ENCODE peak calls at places on chromosome X, in eight cellular contexts. G is astrocyte, A is PC-3, U is neural progenitor cell, Y is cardiac muscle cell, X is ascending aorta, B is A549, D is prostate gland. Z is an unnamed sample. For H3K4me1, the result is how much of the 10 kb centered on the place peaks cover.

GRCh38 chrX:113470166-113470565 is 629.5 kb upstream of the AMOT start:
- DNase-seq in G (no peak), A (no peak), U (no peak), Y (no peak), X (no peak), B (no peak), D (no peak), Z (no peak)

GRCh38 chrX:40952855-40953254 is 132.4 kb upstream of the USP9X start:
- DNase-seq in G (no peak), A (peak), U (no peak), Y (peak), X (no peak), B (no peak), D (no peak), Z (no peak)

GRCh38 chrX:150767475-150768131 is 74.4 kb downstream of the MTMR1 start:
- DNase-seq in G (peak), A (peak), U (no peak), Y (peak), X (no peak), B (no peak), D (no peak), Z (peak)

GRCh38 chrX:127943570-127943969 is 108.6 kb downstream of the ACTRT1 start:
- DNase-seq in G (no peak), A (no peak), U (no peak), Y (no peak), X (no peak), B (no peak), D (no peak), Z (no peak)

GRCh38 chrX:154378059-154378798 is 866 bp upstream of the EMD start:
- DNase-seq in G (no peak), A (peak), U (no peak), Y (peak), X (no peak), B (no peak), D (no peak), Z (peak)

GRCh38 chrX:23902419-23902818 is 5.3 kb downstream of the APOO start:
- DNase-seq in G (peak), A (peak), U (peak), Y (peak), X (no peak), B (peak), D (peak), Z (peak)

GRCh38 chrX:109535578-109535977 is 1.1 kb upstream of the NXT2 start:
- DNase-seq in G (no peak), A (no peak), U (no peak), Y (no peak), X (no peak), B (no peak), D (no peak), Z (no peak)

GRCh38 chrX:72120798-72121197 is 10.9 kb downstream of the RTL5 start:
- DNase-seq in G (peak), A (peak), U (no peak), Y (no peak), X (no peak), B (no peak), D (no peak), Z (no peak)

GRCh38 chrX:37871626-37872302 is 24.4 kb upstream of the DYNLT3 start:
- DNase-seq in G (peak), A (peak), U (no peak), Y (peak), X (no peak), B (peak), D (no peak), Z (peak)

GRCh38 chrX:19865567-19866363 is 21.6 kb downstream of the SH3KBP1 start:
- DNase-seq in G (no peak), A (no peak), U (no peak), Y (no peak), X (no peak), B (no peak), D (no peak), Z (no peak)
- H3K4me1 ChIP-seq in G (under half), A (under half), U (under half), Y (under half), X (under half), B (under half), D (under half), Z (under half)

GRCh38 chrX:81414630-81415029 is 212.7 kb downstream of the SH3BGRL start:
- DNase-seq in G (no peak), A (peak), U (no peak), Y (peak), X (no peak), B (no peak), D (no peak), Z (no peak)
- TF ChIP-seq CTCF in G (no peak), A (peak), U (no peak), Y (no peak), X (no peak), B (peak), D (no peak), Z (peak)

GRCh38 chrX:48989483-48989882 is 12.6 kb downstream of the GRIPAP1 start:
- DNase-seq in G (no peak), A (no peak), U (no peak), Y (peak), X (no peak), B (no peak), D (no peak), Z (no peak)

GRCh38 chrX:48997865-48998264 is 4.2 kb downstream of the GRIPAP1 start:
- DNase-seq in G (no peak), A (no peak), U (no peak), Y (no peak), X (no peak), B (no peak), D (no peak), Z (no peak)

GRCh38 chrX:48997455-48997854 is 4.6 kb downstream of the GRIPAP1 start:
- DNase-seq in G (no peak), A (no peak), U (no peak), Y (no peak), X (no peak), B (no peak), D (no peak), Z (no peak)

GRCh38 chrX:48996969-48997368 is 5.1 kb downstream of the GRIPAP1 start:
- DNase-seq in G (no peak), A (no peak), U (peak), Y (no peak), X (no peak), B (no peak), D (no peak), Z (no peak)

DNA sequence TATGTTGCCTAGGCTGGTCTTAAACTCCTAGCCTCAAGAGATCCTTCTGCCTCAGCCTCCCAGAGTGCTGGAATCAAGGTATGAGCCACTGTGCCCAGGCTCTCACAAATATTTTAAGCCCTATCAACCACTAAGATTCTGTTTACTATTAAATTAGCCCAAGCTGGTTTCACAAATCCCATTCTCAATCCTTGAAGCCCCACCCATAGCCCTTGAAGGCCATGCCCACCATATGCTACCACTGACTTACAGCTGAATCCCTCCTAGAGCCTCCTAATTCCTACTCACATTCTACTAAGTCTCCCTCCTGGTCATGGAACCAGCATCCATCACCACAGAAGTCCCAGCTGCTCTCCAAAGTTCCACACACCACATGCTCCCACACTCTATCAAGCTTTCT is 9.7 kb downstream of the GRIPAP1 start:
- DNase-seq in G (no peak), A (no peak), U (no peak), Y (no peak), X (no peak), B (no peak), D (no peak), Z (no peak)
- H3K4me1 ChIP-seq in G (under half), A (under half), U (under half), Y (under half), X (under half), B (under half), D (under half), Z (under half)

GRCh38 chrX:12379666-12380065 is 241.4 kb downstream of the FRMPD4 start:
- DNase-seq in G (no peak), A (no peak), U (no peak), Y (no peak), X (no peak), B (no peak), D (no peak), Z (no peak)

GRCh38 chrX:12378706-12379105 is 240.4 kb downstream of the FRMPD4 start:
- DNase-seq in G (no peak), A (no peak), U (no peak), Y (no peak), X (no peak), B (no peak), D (no peak), Z (no peak)

GRCh38 chrX:12378263-12378662 is 240.0 kb downstream of the FRMPD4 start:
- DNase-seq in G (no peak), A (no peak), U (no peak), Y (no peak), X (no peak), B (no peak), D (no peak), Z (no peak)

GRCh38 chrX:12383196-12383595 is 244.9 kb downstream of the FRMPD4 start:
- DNase-seq in G (no peak), A (peak), U (peak), Y (no peak), X (no peak), B (no peak), D (no peak), Z (no peak)
- TF ChIP-seq CTCF in G (peak), A (peak), U (peak), Y (peak), X (no peak), B (peak), D (no peak), Z (no peak)

GRCh38 chrX:19866626-19867410 is 20.6 kb downstream of the SH3KBP1 start:
- DNase-seq in G (no peak), A (no peak), U (no peak), Y (no peak), X (no peak), B (no peak), D (no peak), Z (no peak)
- H3K4me1 ChIP-seq in G (under half), A (under half), U (under half), Y (under half), X (under half), B (under half), D (under half), Z (under half)

GRCh38 chrX:47360423-47361179 is 9.8 kb upstream of the ZNF157 start:
- DNase-seq in G (no peak), A (no peak), U (no peak), Y (no peak), X (no peak), B (no peak), D (no peak), Z (no peak)

GRCh38 chrX:47361538-47362511 is 8.6 kb upstream of the ZNF157 start:
- DNase-seq in G (peak), A (peak), U (peak), Y (peak), X (peak), B (peak), D (peak), Z (peak)

GRCh38 chrX:47370278-47370677 is at the start of gene ZNF157:
- DNase-seq in G (no peak), A (no peak), U (no peak), Y (no peak), X (no peak), B (no peak), D (no peak), Z (no peak)

GRCh38 chrX:47366051-47366722 is 4.2 kb upstream of the ZNF157 start:
- DNase-seq in G (peak), A (peak), U (peak), Y (peak), X (no peak), B (peak), D (peak), Z (peak)
- TF ChIP-seq CTCF in G (no peak), A (no peak), U (no peak), Y (peak), X (no peak), B (no peak), D (no peak), Z (no peak)

GRCh38 chrX:7215842-7216241 is 67.9 kb upstream of the PUDP start:
- DNase-seq in G (peak), A (no peak), U (no peak), Y (no peak), X (no peak), B (no peak), D (no peak), Z (no peak)

GRCh38 chrX:7218321-7219152 is 70.6 kb upstream of the PUDP start:
- DNase-seq in G (no peak), A (no peak), U (no peak), Y (no peak), X (no peak), B (no peak), D (no peak), Z (no peak)

GRCh38 chrX:7223271-7223670 is 75.3 kb upstream of the PUDP start:
- DNase-seq in G (no peak), A (no peak), U (no peak), Y (no peak), X (no peak), B (no peak), D (no peak), Z (no peak)

GRCh38 chrX:7216981-7217587 is 69.1 kb upstream of the PUDP start:
- DNase-seq in G (no peak), A (no peak), U (no peak), Y (no peak), X (no peak), B (no peak), D (no peak), Z (no peak)

DNA sequence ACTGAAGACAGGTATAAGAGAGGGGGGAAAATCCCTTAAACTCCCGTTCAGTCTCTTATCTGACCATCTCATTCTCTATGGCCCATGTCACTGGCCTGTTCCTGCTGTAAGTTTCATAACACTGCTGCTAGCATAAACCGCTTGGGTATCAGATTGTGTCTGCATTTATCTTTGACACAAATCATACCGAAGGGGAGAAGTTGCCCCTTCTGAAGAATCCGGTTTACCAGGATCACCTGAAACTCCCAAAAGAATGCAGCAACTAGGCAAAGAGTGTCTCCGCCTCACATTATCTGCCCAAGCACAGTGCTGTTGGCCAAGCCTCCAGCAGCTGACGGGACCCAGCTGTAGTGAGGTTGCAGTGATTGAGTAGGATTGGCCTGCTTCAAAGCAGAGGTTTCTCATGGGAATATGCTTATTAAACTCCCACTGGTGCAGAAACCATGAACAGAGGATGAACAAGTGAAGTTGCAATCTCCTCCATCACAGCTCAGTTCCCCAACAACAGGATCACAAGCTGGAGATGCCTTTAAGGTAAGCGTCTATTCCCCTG is 71.3 kb upstream of the PUDP start:
- DNase-seq in G (no peak), A (no peak), U (no peak), Y (no peak), X (no peak), B (no peak), D (no peak), Z (no peak)
- H3K4me1 ChIP-seq in G (under half), A (under half), U (under half), Y (under half), X (under half), B (under half), D (under half), Z (under half)

DNA sequence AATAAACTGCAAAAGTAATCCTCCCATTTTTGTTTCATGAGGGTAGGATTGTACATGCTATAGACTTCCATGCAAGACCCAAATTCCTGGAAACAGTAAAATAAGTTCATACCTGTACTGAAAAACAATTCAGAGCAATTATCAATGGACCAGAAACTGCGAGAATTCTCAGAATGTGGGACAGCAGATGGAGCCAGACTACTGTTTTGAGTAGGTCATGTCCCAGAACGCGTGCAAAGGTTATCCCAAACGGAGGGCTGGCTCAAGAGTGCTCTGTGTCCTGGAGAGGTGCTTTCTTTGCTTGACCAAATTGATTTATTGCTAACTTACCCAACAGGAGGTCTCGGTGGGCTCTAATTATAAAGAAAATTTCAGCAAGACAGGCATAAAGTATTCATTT is 1.7 kb upstream of the MAGEH1 start:
- DNase-seq in G (no peak), A (peak), U (peak), Y (peak), X (no peak), B (peak), D (peak), Z (peak)
- TF ChIP-seq CTCF in G (no peak), A (peak), U (peak), Y (peak), X (no peak), B (no peak), D (no peak), Z (peak)

DNA sequence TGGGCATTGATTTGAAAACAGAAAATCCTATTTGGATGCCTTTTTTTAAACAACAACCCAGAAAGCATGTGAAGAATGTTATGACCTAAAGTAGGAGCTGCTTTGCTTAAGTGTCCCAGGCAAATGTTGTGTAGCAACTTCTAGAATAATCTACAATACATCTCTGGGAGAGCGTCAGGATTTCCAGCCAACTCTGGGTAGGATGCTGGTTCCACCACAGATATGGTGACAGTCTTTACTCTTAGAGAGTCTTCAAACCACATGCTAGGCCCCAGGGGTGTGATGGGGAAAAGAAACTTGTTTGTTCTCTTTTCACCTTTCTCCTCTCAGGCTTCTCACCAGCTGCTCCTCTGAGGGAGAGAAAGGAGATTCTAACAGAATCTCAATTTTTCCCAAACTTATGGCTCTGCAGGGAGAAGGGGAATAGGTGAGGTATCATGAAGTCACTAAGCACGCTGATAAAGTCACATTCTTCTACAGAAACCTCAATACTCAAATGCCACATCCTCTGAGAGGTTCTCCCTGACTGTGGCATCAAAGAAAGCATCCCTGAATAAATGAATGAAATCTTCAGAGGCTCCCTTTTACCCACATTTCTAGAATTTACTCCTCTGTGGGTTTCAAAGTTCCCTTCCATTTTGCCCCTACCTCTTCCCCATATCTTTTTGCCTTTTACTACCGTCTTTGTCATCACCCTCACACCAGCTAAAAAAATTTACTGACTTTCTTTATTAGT is 171.6 kb upstream of the RAI2 start:
- DNase-seq in G (no peak), A (no peak), U (no peak), Y (no peak), X (no peak), B (no peak), D (no peak), Z (no peak)
- H3K4me1 ChIP-seq in G (under half), A (under half), U (under half), Y (under half), X (under half), B (under half), D (under half), Z (under half)

Z was measured in hepatocyte.